ENCODE peak calls at places on chromosomes 2 and 18, in nine cellular contexts. One of them, this sample, is unnamed.
A peak's percentile ranks its signal among the peaks of the same experiment; 100 is the strongest.

GRCh38 chr2:237128026-237128703 is 42.5 kb downstream of the COPS8 start:
- DNase-seq in endothelial cell of umbilical vein: peak; percentile 98
- DNase-seq in AG04450: peak; percentile 97
- DNase-seq in OCI-LY7: no peak
- DNase-seq in HCT116: peak; percentile 77
- DNase-seq in IMR-90: peak; percentile 100
- DNase-seq in heart right ventricle: peak; percentile 87
- DNase-seq in AG10803: peak; percentile 97
- DNase-seq in AG09309: peak; percentile 95
- DNase-seq in this sample: peak; percentile 100

GRCh38 chr2:2325538-2325937 is 5.5 kb downstream of the MYT1L start:
- DNase-seq in OCI-LY7: no peak
- DNase-seq in endothelial cell of umbilical vein: no peak
- DNase-seq in AG09309: no peak
- DNase-seq in heart right ventricle: no peak
- DNase-seq in HCT116: no peak
- DNase-seq in IMR-90: no peak
- DNase-seq in AG04450: no peak
- DNase-seq in AG10803: no peak
- DNase-seq in this sample: no peak

GRCh38 chr2:174633621-174633927 is 36.0 kb upstream of the WIPF1 start:
- DNase-seq in AG04450: no peak
- DNase-seq in endothelial cell of umbilical vein: peak; percentile 8
- DNase-seq in AG10803: peak; percentile 38
- DNase-seq in IMR-90: no peak
- DNase-seq in heart right ventricle: no peak
- DNase-seq in HCT116: no peak
- DNase-seq in OCI-LY7: peak; percentile 60
- DNase-seq in AG09309: no peak
- DNase-seq in this sample: no peak

GRCh38 chr2:234502285-234502918 is 5.5 kb upstream of the ARL4C start:
- DNase-seq in HCT116: peak; percentile 66
- DNase-seq in heart right ventricle: no peak
- DNase-seq in AG10803: peak; percentile 65
- DNase-seq in AG09309: no peak
- DNase-seq in IMR-90: peak; percentile 92
- DNase-seq in AG04450: peak; percentile 60
- DNase-seq in endothelial cell of umbilical vein: no peak
- DNase-seq in OCI-LY7: no peak
- DNase-seq in this sample: peak; percentile 85

GRCh38 chr18:35132284-35132910 is 91.2 kb downstream of the MAPRE2 start:
- DNase-seq in endothelial cell of umbilical vein: no peak
- DNase-seq in heart right ventricle: no peak
- DNase-seq in AG09309: no peak
- DNase-seq in HCT116: no peak
- DNase-seq in IMR-90: no peak
- DNase-seq in OCI-LY7: no peak
- DNase-seq in AG10803: peak; percentile 12
- DNase-seq in AG04450: no peak
- DNase-seq in this sample: no peak

GRCh38 chr18:31612124-31612523 is 20.4 kb downstream of the TTR start:
- DNase-seq in OCI-LY7: no peak
- DNase-seq in AG10803: no peak
- DNase-seq in HCT116: no peak
- DNase-seq in AG04450: no peak
- DNase-seq in AG09309: no peak
- DNase-seq in endothelial cell of umbilical vein: no peak
- DNase-seq in IMR-90: no peak
- DNase-seq in heart right ventricle: no peak
- DNase-seq in this sample: no peak

GRCh38 chr2:105432749-105433148 is 33.9 kb upstream of the FHL2 start:
- DNase-seq in AG04450: no peak
- DNase-seq in OCI-LY7: no peak
- DNase-seq in HCT116: no peak
- DNase-seq in AG09309: no peak
- DNase-seq in AG10803: peak; percentile 39
- DNase-seq in endothelial cell of umbilical vein: no peak
- DNase-seq in heart right ventricle: no peak
- DNase-seq in IMR-90: peak; percentile 22
- DNase-seq in this sample: no peak

GRCh38 chr2:85545780-85546240 is 6.8 kb downstream of the MAT2A start:
- DNase-seq in endothelial cell of umbilical vein: no peak
- DNase-seq in AG10803: no peak
- DNase-seq in AG09309: no peak
- DNase-seq in AG04450: no peak
- DNase-seq in OCI-LY7: no peak
- DNase-seq in IMR-90: no peak
- DNase-seq in HCT116: peak; percentile 43
- DNase-seq in heart right ventricle: no peak
- DNase-seq in this sample: no peak

GRCh38 chr2:11872948-11873269 is 126.5 kb downstream of the LPIN1 start:
- DNase-seq in OCI-LY7: no peak
- DNase-seq in HCT116: no peak
- DNase-seq in IMR-90: no peak
- DNase-seq in AG09309: no peak
- DNase-seq in endothelial cell of umbilical vein: no peak
- DNase-seq in AG10803: no peak
- DNase-seq in heart right ventricle: no peak
- DNase-seq in AG04450: no peak
- DNase-seq in this sample: no peak

GRCh38 chr2:99031991-99032390 is 96.0 kb upstream of the CRACDL start:
- DNase-seq in heart right ventricle: no peak
- DNase-seq in AG09309: no peak
- DNase-seq in HCT116: no peak
- DNase-seq in OCI-LY7: no peak
- DNase-seq in AG10803: no peak
- DNase-seq in endothelial cell of umbilical vein: no peak
- DNase-seq in AG04450: no peak
- DNase-seq in IMR-90: no peak
- DNase-seq in this sample: no peak

GRCh38 chr2:209578394-209579006 is 154.7 kb downstream of the MAP2 start:
- DNase-seq in AG10803: no peak
- DNase-seq in endothelial cell of umbilical vein: no peak
- DNase-seq in OCI-LY7: no peak
- DNase-seq in AG04450: no peak
- DNase-seq in AG09309: no peak
- DNase-seq in heart right ventricle: no peak
- DNase-seq in IMR-90: no peak
- DNase-seq in HCT116: no peak
- DNase-seq in this sample: peak; percentile 8

GRCh38 chr2:6741229-6741628 is 124.5 kb downstream of the CMPK2 start:
- DNase-seq in HCT116: no peak
- DNase-seq in AG09309: no peak
- DNase-seq in IMR-90: no peak
- DNase-seq in heart right ventricle: no peak
- DNase-seq in endothelial cell of umbilical vein: no peak
- DNase-seq in AG04450: no peak
- DNase-seq in OCI-LY7: no peak
- DNase-seq in AG10803: no peak
- DNase-seq in this sample: no peak

GRCh38 chr18:39841133-39842041 is 2113.6 kb upstream of the PIK3C3 start:
- DNase-seq in AG04450: peak; percentile 27
- DNase-seq in AG10803: peak; percentile 51
- DNase-seq in AG09309: peak; percentile 8
- DNase-seq in OCI-LY7: no peak
- DNase-seq in HCT116: peak; percentile 28
- DNase-seq in IMR-90: peak; percentile 50
- DNase-seq in heart right ventricle: peak; percentile 4
- DNase-seq in endothelial cell of umbilical vein: peak; percentile 76
- DNase-seq in this sample: peak; percentile 89

GRCh38 chr2:105393373-105394055 is 5.3 kb downstream of the FHL2 start:
- DNase-seq in HCT116: no peak
- DNase-seq in OCI-LY7: no peak
- DNase-seq in heart right ventricle: peak; percentile 67
- DNase-seq in IMR-90: peak; percentile 73
- DNase-seq in AG09309: no peak
- DNase-seq in AG04450: no peak
- DNase-seq in AG10803: peak; percentile 86
- DNase-seq in endothelial cell of umbilical vein: peak; percentile 99
- DNase-seq in this sample: peak; percentile 87

GRCh38 chr2:217853301-217853881 is 149.4 kb downstream of the TNS1 start:
- DNase-seq in HCT116: no peak
- DNase-seq in IMR-90: peak; percentile 69
- DNase-seq in OCI-LY7: no peak
- DNase-seq in AG04450: peak; percentile 38
- DNase-seq in heart right ventricle: no peak
- DNase-seq in AG10803: peak; percentile 90
- DNase-seq in AG09309: peak; percentile 46
- DNase-seq in endothelial cell of umbilical vein: no peak
- DNase-seq in this sample: no peak

GRCh38 chr18:9094307-9095226 is 7.9 kb upstream of the NDUFV2 start:
- DNase-seq in HCT116: no peak
- DNase-seq in AG10803: peak; percentile 48
- DNase-seq in OCI-LY7: no peak
- DNase-seq in heart right ventricle: no peak
- DNase-seq in AG04450: peak; percentile 79
- DNase-seq in endothelial cell of umbilical vein: peak; percentile 86
- DNase-seq in IMR-90: peak; percentile 94
- DNase-seq in AG09309: peak; percentile 46
- DNase-seq in this sample: peak; percentile 94

GRCh38 chr18:48827321-48828200 is 123.2 kb downstream of the SMAD7 start:
- DNase-seq in endothelial cell of umbilical vein: peak; percentile 70
- DNase-seq in AG10803: peak; percentile 66
- DNase-seq in HCT116: no peak
- DNase-seq in heart right ventricle: peak; percentile 30
- DNase-seq in AG09309: no peak
- DNase-seq in OCI-LY7: no peak
- DNase-seq in IMR-90: peak; percentile 73
- DNase-seq in AG04450: no peak
- DNase-seq in this sample: peak; percentile 91

GRCh38 chr18:48826806-48827205 is 124.0 kb downstream of the SMAD7 start:
- DNase-seq in IMR-90: no peak
- DNase-seq in AG04450: no peak
- DNase-seq in AG09309: no peak
- DNase-seq in OCI-LY7: no peak
- DNase-seq in heart right ventricle: no peak
- DNase-seq in endothelial cell of umbilical vein: no peak
- DNase-seq in HCT116: no peak
- DNase-seq in AG10803: no peak
- DNase-seq in this sample: no peak

GRCh38 chr18:48828201-48828580 is 122.6 kb downstream of the SMAD7 start:
- DNase-seq in AG09309: no peak
- DNase-seq in HCT116: no peak
- DNase-seq in AG10803: no peak
- DNase-seq in heart right ventricle: no peak
- DNase-seq in IMR-90: no peak
- DNase-seq in OCI-LY7: no peak
- DNase-seq in AG04450: no peak
- DNase-seq in endothelial cell of umbilical vein: no peak
- DNase-seq in this sample: no peak

GRCh38 chr18:48829443-48830149 is 121.2 kb downstream of the SMAD7 start:
- DNase-seq in AG04450: no peak
- DNase-seq in AG10803: no peak
- DNase-seq in IMR-90: no peak
- DNase-seq in endothelial cell of umbilical vein: no peak
- DNase-seq in heart right ventricle: peak; percentile 23
- DNase-seq in AG09309: no peak
- DNase-seq in HCT116: no peak
- DNase-seq in OCI-LY7: no peak
- DNase-seq in this sample: no peak

GRCh38 chr18:48828713-48829442 is 121.9 kb downstream of the SMAD7 start:
- DNase-seq in AG09309: no peak
- DNase-seq in heart right ventricle: peak; percentile 7
- DNase-seq in OCI-LY7: no peak
- DNase-seq in endothelial cell of umbilical vein: no peak
- DNase-seq in IMR-90: no peak
- DNase-seq in AG10803: no peak
- DNase-seq in AG04450: no peak
- DNase-seq in HCT116: no peak
- DNase-seq in this sample: no peak
- TF ChIP-seq CTCF in AG09309: no peak
- TF ChIP-seq CTCF in heart right ventricle: no peak
- TF ChIP-seq CTCF in OCI-LY7: no peak
- TF ChIP-seq CTCF in endothelial cell of umbilical vein: no peak
- TF ChIP-seq CTCF in IMR-90: no peak
- TF ChIP-seq CTCF in AG10803: no peak
- TF ChIP-seq CTCF in AG04450: no peak
- TF ChIP-seq CTCF in HCT116: no peak
- TF ChIP-seq CTCF in this sample: no peak

GRCh38 chr2:95379616-95379925 is 22.9 kb upstream of the FAHD2A start:
- DNase-seq in HCT116: no peak
- DNase-seq in endothelial cell of umbilical vein: no peak
- DNase-seq in AG09309: no peak
- DNase-seq in AG04450: no peak
- DNase-seq in heart right ventricle: no peak
- DNase-seq in AG10803: no peak
- DNase-seq in OCI-LY7: peak; percentile 44
- DNase-seq in IMR-90: no peak
- DNase-seq in this sample: no peak
- TF ChIP-seq CTCF in HCT116: peak; percentile 37
- TF ChIP-seq CTCF in endothelial cell of umbilical vein: peak; percentile 17
- TF ChIP-seq CTCF in AG09309: peak; percentile 32
- TF ChIP-seq CTCF in AG04450: no peak
- TF ChIP-seq CTCF in heart right ventricle: peak; percentile 15
- TF ChIP-seq CTCF in AG10803: no peak
- TF ChIP-seq CTCF in OCI-LY7: peak; percentile 69
- TF ChIP-seq CTCF in IMR-90: peak; percentile 13
- TF ChIP-seq CTCF in this sample: peak; percentile 41

DNA sequence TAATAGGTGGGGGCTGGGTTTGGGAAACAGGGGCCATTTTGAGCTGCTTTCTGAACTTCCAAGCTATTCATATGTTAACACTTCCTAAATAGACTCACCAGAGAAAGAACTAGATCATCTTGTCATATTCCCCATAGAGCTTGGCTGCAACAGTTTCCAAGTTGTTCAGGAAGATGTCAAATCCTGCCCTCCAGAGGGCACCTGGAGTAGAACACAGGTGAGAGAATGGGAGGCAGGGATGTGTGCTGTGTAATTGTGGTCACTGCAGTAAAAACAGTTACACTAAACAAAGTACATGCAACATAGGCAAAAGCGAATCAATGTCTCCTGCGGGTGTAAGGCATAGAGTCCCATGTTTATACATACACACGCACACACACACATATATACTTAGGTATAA is 34.5 kb upstream of the LRRC30 start:
- DNase-seq in IMR-90: no peak
- DNase-seq in endothelial cell of umbilical vein: no peak
- DNase-seq in HCT116: no peak
- DNase-seq in AG10803: no peak
- DNase-seq in AG04450: no peak
- DNase-seq in heart right ventricle: no peak
- DNase-seq in OCI-LY7: no peak
- DNase-seq in AG09309: no peak
- DNase-seq in this sample: no peak
- TF ChIP-seq CTCF in IMR-90: no peak
- TF ChIP-seq CTCF in endothelial cell of umbilical vein: no peak
- TF ChIP-seq CTCF in HCT116: no peak
- TF ChIP-seq CTCF in AG10803: no peak
- TF ChIP-seq CTCF in AG04450: no peak
- TF ChIP-seq CTCF in heart right ventricle: no peak
- TF ChIP-seq CTCF in OCI-LY7: no peak
- TF ChIP-seq CTCF in AG09309: no peak
- TF ChIP-seq CTCF in this sample: no peak

DNA sequence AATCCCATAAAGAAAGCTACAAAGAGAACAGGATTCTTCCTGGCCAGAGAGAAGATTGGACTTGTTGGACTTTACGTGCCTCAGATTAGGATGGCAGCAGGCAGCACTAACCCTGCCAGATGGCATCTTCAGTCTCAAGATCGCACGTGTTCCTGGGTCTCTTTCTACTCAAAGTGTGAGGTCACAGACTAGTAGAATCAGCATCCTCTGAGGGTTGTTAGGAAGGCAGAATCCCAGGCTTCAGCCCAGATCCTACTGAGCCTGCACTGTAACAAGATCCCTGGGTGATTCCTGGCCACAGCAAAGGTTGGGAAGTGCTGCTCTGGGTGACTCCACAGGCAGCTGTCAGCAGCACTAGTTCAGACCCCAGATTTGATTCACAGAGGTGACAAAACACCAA is 39.4 kb downstream of the EPAS1 start:
- DNase-seq in heart right ventricle: no peak
- DNase-seq in endothelial cell of umbilical vein: no peak
- DNase-seq in IMR-90: peak; percentile 88
- DNase-seq in AG09309: no peak
- DNase-seq in AG10803: peak; percentile 75
- DNase-seq in OCI-LY7: no peak
- DNase-seq in AG04450: no peak
- DNase-seq in HCT116: no peak
- DNase-seq in this sample: peak; percentile 51
- TF ChIP-seq CTCF in heart right ventricle: no peak
- TF ChIP-seq CTCF in endothelial cell of umbilical vein: no peak
- TF ChIP-seq CTCF in IMR-90: no peak
- TF ChIP-seq CTCF in AG09309: no peak
- TF ChIP-seq CTCF in AG10803: no peak
- TF ChIP-seq CTCF in OCI-LY7: no peak
- TF ChIP-seq CTCF in AG04450: no peak
- TF ChIP-seq CTCF in HCT116: no peak
- TF ChIP-seq CTCF in this sample: no peak

This sample was measured in astrocyte of the spinal cord.